ENCODE peak calls at places on chromosomes 11 and 22, in six cellular contexts. K, Z, U, B, N and V are unnamed samples.

GRCh38 chr11:43899094-43899493 is 18.5 kb downstream of the ALKBH3 start:
- DNase-seq in B (no peak), U (no peak), Z (no peak), N (no peak), K (no peak), V (no peak)

GRCh38 chr22:40400173-40400572 is 29.8 kb downstream of the SGSM3 start:
- DNase-seq in N (peak), K (no peak), B (no peak), Z (no peak), U (no peak), V (peak)

GRCh38 chr11:115217726-115218311 is 286.4 kb downstream of the CADM1 start:
- DNase-seq in U (no peak), Z (no peak), B (no peak), N (no peak), K (no peak), V (no peak)

GRCh38 chr11:26348776-26349175 is 16.8 kb downstream of the ANO3 start:
- DNase-seq in Z (no peak), B (no peak), N (no peak), K (no peak), U (no peak), V (no peak)

GRCh38 chr22:46776876-46777608 is 14.6 kb downstream of the TBC1D22A start:
- DNase-seq in U (no peak), K (no peak), B (no peak), Z (no peak), N (no peak), V (no peak)

GRCh38 chr11:1436468-1437030 is 46.8 kb downstream of the BRSK2 start:
- DNase-seq in N (no peak), K (no peak), Z (no peak), B (no peak), U (no peak), V (no peak)

GRCh38 chr22:37184380-37184755 is 3.7 kb downstream of the C1QTNF6 start:
- DNase-seq in Z (no peak), N (no peak), U (no peak), B (no peak), K (no peak), V (no peak)

GRCh38 chr11:105269862-105270261 is 130.3 kb upstream of the CARD18 start:
- DNase-seq in N (no peak), Z (no peak), U (no peak), B (no peak), K (no peak), V (no peak)

GRCh38 chr22:49333206-49333605 is 494.5 kb downstream of the BRD1 start:
- DNase-seq in N (no peak), K (no peak), U (no peak), B (no peak), Z (no peak), V (no peak)

GRCh38 chr11:8239536-8240228 is 24.0 kb downstream of the LMO1 start:
- DNase-seq in N (no peak), B (no peak), K (no peak), Z (no peak), U (no peak), V (no peak)

GRCh38 chr11:31655483-31655882 is 145.9 kb downstream of the ELP4 start:
- DNase-seq in K (peak), Z (no peak), N (no peak), U (no peak), B (peak), V (no peak)

GRCh38 chr11:71498091-71498490 is 29.0 kb upstream of the KRTAP5-7 start:
- DNase-seq in B (no peak), N (no peak), K (no peak), U (no peak), Z (no peak), V (no peak)

GRCh38 chr11:643366-643765 is 6.3 kb downstream of the DRD4 start:
- DNase-seq in Z (no peak), U (no peak), K (no peak), N (no peak), B (no peak), V (no peak)

GRCh38 chr22:31917227-31917921 is 27.0 kb upstream of the YWHAH start:
- DNase-seq in U (no peak), K (no peak), N (no peak), B (no peak), Z (no peak), V (no peak)

GRCh38 chr22:50304528-50305392 is 2.7 kb downstream of the PLXNB2 start:
- DNase-seq in B (no peak), N (peak), K (no peak), U (no peak), Z (no peak), V (no peak)

GRCh38 chr11:107591098-107591445 is at the start of gene ELMOD1:
- DNase-seq in B (peak), Z (peak), N (peak), U (no peak), K (peak), V (no peak)

GRCh38 chr11:9524001-9524400 is 49.5 kb upstream of the WEE1 start:
- DNase-seq in B (no peak), K (no peak), U (no peak), N (no peak), Z (no peak), V (no peak)

GRCh38 chr11:93623179-93623578 is 38.3 kb upstream of the CEP295 start:
- DNase-seq in N (no peak), K (no peak), B (peak), U (no peak), Z (no peak), V (no peak)

GRCh38 chr22:42881982-42882656 is 25.0 kb upstream of the ARFGAP3 start:
- DNase-seq in U (no peak), Z (peak), K (no peak), N (no peak), B (no peak), V (no peak)

GRCh38 chr22:33166206-33166605 is 108.0 kb upstream of the SYN3 start:
- DNase-seq in U (no peak), Z (no peak), B (no peak), N (no peak), K (no peak), V (no peak)

GRCh38 chr11:112222303-112222702 is 3.9 kb upstream of the PTS start:
- DNase-seq in N (no peak), Z (no peak), K (no peak), U (no peak), B (no peak), V (no peak)

GRCh38 chr11:76160856-76161255 is 45.4 kb downstream of the WNT11 start:
- DNase-seq in U (no peak), B (no peak), Z (no peak), N (no peak), K (no peak), V (no peak)

GRCh38 chr11:75140269-75141138 is 10.4 kb upstream of the SLCO2B1 start:
- DNase-seq in U (peak), K (peak), B (no peak), Z (peak), N (peak), V (peak)

GRCh38 chr22:40628354-40629042 is 8.0 kb downstream of the MRTFA start:
- DNase-seq in B (peak), N (no peak), U (no peak), Z (no peak), K (peak), V (no peak)

GRCh38 chr11:114211444-114212122 is 84.6 kb upstream of the NNMT start:
- DNase-seq in Z (no peak), K (no peak), N (no peak), B (no peak), U (no peak), V (no peak)